ENCODE peak calls at places on chromosomes 6 and 20, in six cellular contexts. M is OCI-LY7, S is progenitor cell of endocrine pancreas, E is fibroblast of lung, Y is RWPE2, V is gastrocnemius medialis. J is an unnamed sample.

GRCh38 chr20:62875419-62876355 is 14.1 kb upstream of the TCFL5 start:
- DNase-seq in E (peak), Y (peak), M (no peak), S (peak), V (peak), J (no peak)

GRCh38 chr6:170285482-170285881 is 5.4 kb downstream of the DLL1 start:
- DNase-seq in S (no peak), E (no peak), M (no peak), Y (peak), V (no peak), J (no peak)

GRCh38 chr6:35435075-35435837 is 16.9 kb upstream of the FANCE start:
- DNase-seq in M (no peak), S (no peak), E (no peak), Y (no peak), V (no peak), J (no peak)

GRCh38 chr6:88823998-88824397 is 139.4 kb downstream of the RNGTT start:
- DNase-seq in M (no peak), V (no peak), S (no peak), Y (no peak), E (peak), J (no peak)

GRCh38 chr6:25959890-25960531 is 2.6 kb upstream of the TRIM38 start:
- DNase-seq in S (no peak), V (no peak), M (peak), E (peak), Y (no peak), J (no peak)

GRCh38 chr6:112311950-112312547 is 35.1 kb upstream of the RFPL4B start:
- DNase-seq in E (no peak), M (peak), S (no peak), Y (no peak), V (no peak), J (peak)

GRCh38 chr6:39948156-39948850 is 14.0 kb upstream of the MOCS1 start:
- DNase-seq in Y (no peak), M (no peak), E (no peak), S (no peak), V (no peak), J (no peak)

GRCh38 chr20:40948352-40949267 is 80.0 kb upstream of the TOP1 start:
- DNase-seq in V (no peak), M (no peak), S (no peak), E (peak), Y (no peak), J (no peak)

GRCh38 chr20:59253779-59254319 is 46.6 kb upstream of the EDN3 start:
- DNase-seq in S (no peak), E (no peak), V (no peak), Y (no peak), M (no peak), J (no peak)

GRCh38 chr6:22828179-22829062 is 259.1 kb downstream of the HDGFL1 start:
- DNase-seq in M (no peak), S (peak), E (peak), Y (no peak), V (no peak), J (no peak)

GRCh38 chr6:93418448-93419303 is 683 bp downstream of the EPHA7 start:
- DNase-seq in S (peak), V (no peak), M (no peak), E (peak), Y (no peak), J (peak)

GRCh38 chr20:51373713-51374481 is 168.6 kb downstream of the NFATC2 start:
- DNase-seq in M (no peak), E (peak), Y (peak), V (no peak), S (no peak), J (no peak)

GRCh38 chr6:170537329-170537728 is 15.8 kb downstream of the PSMB1 start:
- DNase-seq in V (peak), Y (no peak), S (no peak), M (no peak), E (no peak), J (no peak)

GRCh38 chr6:45724511-45724910 is 291.1 kb downstream of the CLIC5 start:
- DNase-seq in M (no peak), E (peak), S (no peak), V (no peak), Y (no peak), J (no peak)

GRCh38 chr6:142478117-142478516 is 176.3 kb downstream of the ADGRG6 start:
- DNase-seq in E (peak), Y (no peak), V (no peak), S (no peak), M (peak), J (no peak)

GRCh38 chr6:169701218-169701952 is 444 bp downstream of the WDR27 start:
- DNase-seq in M (peak), Y (no peak), E (no peak), S (no peak), V (no peak), J (no peak)

GRCh38 chr20:19566226-19566960 is 191.7 kb upstream of the RIN2 start:
- DNase-seq in M (no peak), S (no peak), V (no peak), Y (no peak), E (peak), J (no peak)
- TF ChIP-seq CTCF in M (no peak), S (no peak), V (no peak), Y (no peak), E (no peak), J (no peak)

DNA sequence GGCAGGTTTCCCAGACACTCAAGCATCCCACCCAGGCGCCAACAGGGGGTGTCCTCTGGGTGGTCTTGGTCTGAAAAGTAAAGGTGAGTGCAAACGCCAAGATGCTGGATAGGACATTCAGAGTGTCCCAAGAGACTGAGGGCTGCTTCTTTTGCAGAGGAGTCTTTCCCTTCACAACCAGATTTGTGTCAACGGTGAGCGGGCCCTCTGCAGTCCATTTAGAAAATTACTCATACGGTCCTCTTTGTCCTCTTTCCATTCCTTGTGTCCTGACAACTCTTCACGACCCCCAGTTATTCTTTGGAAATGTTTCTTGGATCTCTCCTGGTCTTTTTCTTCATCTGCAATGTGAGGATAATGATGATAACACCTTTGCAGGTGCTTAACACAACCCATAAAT is 257.8 kb downstream of the CDC5L start:
- DNase-seq in E (no peak), M (no peak), S (no peak), V (no peak), Y (no peak), J (no peak)
- TF ChIP-seq CTCF in E (no peak), M (no peak), S (peak), V (no peak), Y (no peak), J (no peak)

DNA sequence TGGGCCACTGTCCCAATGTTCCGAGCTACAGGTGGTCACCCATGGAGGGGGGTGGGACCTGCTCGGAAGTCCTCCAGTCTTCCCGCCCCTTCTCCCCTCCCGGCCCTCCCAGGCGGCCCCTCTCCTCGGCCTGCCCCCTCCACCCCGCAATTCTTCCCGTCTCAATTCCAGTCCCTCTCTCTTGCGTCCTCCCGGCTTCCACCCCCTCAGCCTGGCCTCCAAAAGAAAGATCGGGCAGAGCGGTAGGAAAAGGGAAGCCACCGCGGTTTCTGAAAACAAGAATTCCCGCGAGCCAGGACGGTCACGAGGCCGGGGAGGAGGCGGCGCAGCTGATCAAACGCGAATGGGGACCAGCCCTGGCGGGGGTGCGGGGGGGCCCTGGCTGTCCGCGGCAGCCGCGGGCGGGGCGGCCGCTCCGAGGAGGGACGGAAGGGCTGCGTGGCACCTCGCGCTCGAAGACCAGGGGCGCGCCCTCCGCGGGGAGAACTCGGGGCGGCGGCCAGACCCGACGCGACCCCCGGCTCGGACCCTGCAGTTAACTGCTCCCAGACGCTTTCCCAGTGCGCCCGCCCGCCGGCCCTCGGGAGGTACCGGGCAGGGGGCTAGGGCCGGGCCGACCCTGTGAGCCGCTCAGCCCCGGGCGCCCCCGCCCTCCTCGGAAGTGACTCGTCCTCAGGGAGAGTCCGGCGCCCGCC is 1.0 kb downstream of the PXDC1 start:
- DNase-seq in V (peak), M (no peak), Y (no peak), S (no peak), E (peak), J (peak)
- TF ChIP-seq CTCF in V (no peak), M (no peak), Y (no peak), S (no peak), E (no peak), J (no peak)

GRCh38 chr6:165689699-165690098 is 26.7 kb upstream of the PDE10A start:
- DNase-seq in S (no peak), M (no peak), Y (no peak), V (no peak), E (no peak), J (no peak)
- TF ChIP-seq CTCF in S (peak), M (no peak), Y (no peak), V (no peak), E (no peak), J (no peak)

GRCh38 chr6:148528292-148528691 is 185.7 kb downstream of the SASH1 start:
- DNase-seq in Y (no peak), V (no peak), S (no peak), E (peak), M (peak), J (no peak)
- TF ChIP-seq CTCF in Y (peak), V (no peak), S (peak), E (peak), M (peak), J (no peak)